ENCODE peak calls at places on chromosomes 3 and 15, in seven cellular contexts. Z is HCT116, B is GM12878, I is K562, W is SK-N-SH, G is H1, Y is HepG2. X is an unnamed sample.

GRCh38 chr3:39762537-39762936 is 46.9 kb upstream of the MYRIP start:
- DNase-seq in Z (no peak), B (no peak), I (no peak), W (no peak), G (no peak), Y (no peak), X (no peak)

GRCh38 chr3:143098032-143098764 is 21.4 kb upstream of the CHST2 start:
- DNase-seq in Z (no peak), B (no peak), I (no peak), W (no peak), G (no peak), Y (no peak), X (no peak)

GRCh38 chr3:37162501-37163245 is 11.7 kb downstream of the LRRFIP2 start:
- DNase-seq in Z (no peak), B (no peak), I (no peak), W (no peak), G (no peak), Y (no peak), X (no peak)

GRCh38 chr15:41411031-41411430 is 5.9 kb upstream of the RTF1 start:
- DNase-seq in Z (no peak), B (no peak), I (no peak), W (no peak), G (no peak), Y (no peak), X (no peak)

GRCh38 chr3:16477501-16477900 is 36.0 kb downstream of the RFTN1 start:
- DNase-seq in Z (no peak), B (no peak), I (no peak), W (no peak), G (no peak), Y (no peak), X (no peak)

GRCh38 chr3:167489571-167489970 is 15.7 kb upstream of the SERPINI2 start:
- DNase-seq in Z (no peak), B (no peak), I (no peak), W (no peak), G (no peak), Y (no peak), X (no peak)

GRCh38 chr3:170764017-170764416 is 106.0 kb downstream of the RPL22L1 start:
- DNase-seq in Z (no peak), B (no peak), I (no peak), W (no peak), G (no peak), Y (no peak), X (no peak)

GRCh38 chr3:20125912-20126311 is 60.1 kb downstream of the SGO1 start:
- DNase-seq in Z (no peak), B (peak), I (no peak), W (no peak), G (no peak), Y (no peak), X (no peak)

GRCh38 chr3:30554317-30554690 is 52.1 kb upstream of the TGFBR2 start:
- DNase-seq in Z (no peak), B (no peak), I (no peak), W (no peak), G (no peak), Y (no peak), X (no peak)

GRCh38 chr3:65963787-65964707 is 74.7 kb downstream of the MAGI1 start:
- DNase-seq in Z (peak), B (peak), I (no peak), W (no peak), G (no peak), Y (peak), X (no peak)

GRCh38 chr3:98812851-98813374 is 49.8 kb downstream of the ST3GAL6 start:
- DNase-seq in Z (no peak), B (no peak), I (no peak), W (peak), G (no peak), Y (peak), X (no peak)

GRCh38 chr15:68775671-68776476 is 44.8 kb downstream of the ANP32A start:
- DNase-seq in Z (no peak), B (no peak), I (no peak), W (no peak), G (no peak), Y (no peak), X (no peak)

GRCh38 chr15:85094685-85095084 is 113.0 kb downstream of the PDE8A start:
- DNase-seq in Z (no peak), B (no peak), I (no peak), W (no peak), G (no peak), Y (no peak), X (no peak)

GRCh38 chr3:127037423-127037841 is 54.5 kb downstream of the PLXNA1 start:
- DNase-seq in Z (no peak), B (no peak), I (no peak), W (no peak), G (no peak), Y (no peak), X (no peak)

GRCh38 chr3:51955893-51956770 is 951 bp downstream of the GPR62 start:
- DNase-seq in Z (no peak), B (no peak), I (no peak), W (peak), G (no peak), Y (no peak), X (no peak)

GRCh38 chr15:67796728-67797127 is 28.6 kb upstream of the SKOR1 start:
- DNase-seq in Z (no peak), B (no peak), I (no peak), W (no peak), G (no peak), Y (no peak), X (no peak)

GRCh38 chr15:57025264-57025939 is 107.0 kb downstream of the TCF12 start:
- DNase-seq in Z (no peak), B (no peak), I (no peak), W (no peak), G (no peak), Y (no peak), X (no peak)

DNA sequence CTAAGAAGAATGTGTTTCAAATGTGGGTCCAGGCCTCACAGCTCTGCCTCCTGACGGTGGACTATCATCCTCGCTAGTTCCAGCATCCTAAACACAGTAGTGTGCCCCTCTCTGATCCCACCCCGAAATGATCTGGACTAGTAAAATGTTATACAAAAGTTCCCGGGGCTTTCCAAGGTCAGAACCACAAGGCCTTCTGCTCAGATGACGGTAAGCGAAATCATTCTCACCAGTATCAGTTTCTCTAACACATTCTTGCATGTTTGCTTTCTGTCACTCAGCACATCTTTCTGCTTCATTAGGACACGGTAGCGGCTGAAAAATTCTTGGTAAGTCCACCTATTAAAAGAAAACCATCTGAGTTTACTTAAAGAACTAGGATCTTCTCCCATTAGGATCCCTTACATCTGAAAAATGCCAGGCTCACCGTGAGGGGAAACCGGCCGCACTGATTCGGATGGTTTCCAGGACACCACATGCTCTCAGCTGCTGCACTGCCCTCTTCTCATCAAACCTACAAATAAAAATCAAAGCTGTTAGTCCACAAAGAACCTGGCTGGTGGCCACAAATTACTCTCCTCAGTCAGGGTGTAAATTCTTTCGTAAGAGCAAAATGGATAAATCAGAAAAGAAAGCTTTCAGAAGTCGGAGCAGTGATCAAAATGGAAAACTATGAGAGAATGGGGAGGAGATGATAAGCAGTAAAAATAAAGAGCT is 83.9 kb upstream of the MYO5C start:
- DNase-seq in Z (no peak), B (peak), I (no peak), W (no peak), G (no peak), Y (no peak), X (no peak)
- TF ChIP-seq YY1 in Z (no peak), B (no peak), I (no peak), W (no peak), G (no peak), Y (no peak), X (no peak)

GRCh38 chr3:15060029-15060428 is 5.1 kb downstream of the MRPS25 start:
- DNase-seq in Z (no peak), B (no peak), I (no peak), W (no peak), G (no peak), Y (no peak), X (no peak)
- H3K4me3 ChIP-seq in Z (no peak), B (no peak), I (no peak), W (no peak), G (no peak), Y (no peak), X (no peak)

GRCh38 chr3:124780767-124781485 is 50.7 kb downstream of the UMPS start:
- DNase-seq in Z (no peak), B (no peak), I (no peak), W (peak), G (no peak), Y (no peak), X (peak)
- H3K9ac ChIP-seq in Z (no peak), B (no peak), I (no peak), W (no peak), G (no peak), Y (no peak), X (peak)

GRCh38 chr15:31459011-31459748 is 132.5 kb downstream of the KLF13 start:
- DNase-seq in Z (no peak), B (peak), I (no peak), W (no peak), G (no peak), Y (no peak), X (no peak)
- TF ChIP-seq YY1 in Z (no peak), B (peak), I (no peak), W (no peak), G (no peak), Y (no peak), X (no peak)

GRCh38 chr3:147361671-147362420 is 44.5 kb downstream of the ZIC4 start:
- DNase-seq in Z (peak), B (no peak), I (peak), W (peak), G (no peak), Y (peak), X (no peak)
- H3K4me3 ChIP-seq in Z (no peak), B (no peak), I (no peak), W (peak), G (no peak), Y (no peak), X (no peak)

DNA sequence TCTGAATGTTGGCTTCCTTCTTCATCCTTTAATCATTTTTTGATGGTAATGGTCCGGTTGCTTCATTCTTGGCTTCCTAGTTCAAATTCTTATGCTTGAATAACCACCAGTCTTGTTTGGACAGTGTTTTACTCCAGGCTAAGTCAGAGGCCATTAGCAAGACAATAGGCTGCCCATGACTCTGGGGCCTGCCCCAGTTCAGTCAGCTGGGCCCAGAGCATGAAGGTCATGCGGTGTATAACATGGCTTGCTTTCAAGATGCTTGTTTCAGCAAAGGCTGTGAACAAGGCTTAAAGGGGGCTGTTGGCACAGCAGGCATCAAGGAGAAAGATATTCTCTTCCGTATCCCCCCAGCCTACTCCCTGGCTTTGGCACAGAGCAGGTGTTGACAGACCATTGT is 13.7 kb downstream of the TM4SF18 start:
- DNase-seq in Z (no peak), B (no peak), I (no peak), W (no peak), G (no peak), Y (no peak), X (no peak)
- H3K9ac ChIP-seq in Z (no peak), B (no peak), I (no peak), W (no peak), G (no peak), Y (no peak), X (no peak)

DNA sequence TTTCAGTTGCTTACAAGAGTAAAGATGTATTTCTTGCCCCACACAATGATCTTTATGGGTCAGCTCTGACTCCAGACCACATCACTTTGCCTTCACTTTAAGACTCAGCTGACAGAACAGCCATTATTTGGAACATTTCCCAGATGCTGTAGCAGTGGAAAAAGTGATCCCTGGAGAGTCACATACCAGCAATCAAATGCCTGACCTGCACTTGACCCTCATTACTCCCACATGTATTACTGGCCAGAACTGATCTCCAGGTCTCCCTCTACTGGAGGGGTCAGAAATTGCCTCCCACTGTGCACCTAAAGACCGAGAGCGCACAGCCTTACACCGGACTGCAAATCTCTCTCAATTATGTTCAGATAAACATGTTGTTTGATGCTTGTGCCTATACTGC is 88.6 kb upstream of the ZNF385D start:
- DNase-seq in Z (no peak), B (no peak), I (peak), W (no peak), G (no peak), Y (no peak), X (no peak)
- TF ChIP-seq YY1 in Z (no peak), B (no peak), I (no peak), W (no peak), G (no peak), Y (no peak), X (no peak)

GRCh38 chr3:182790612-182791011 is 2.7 kb upstream of the ATP11B start:
- DNase-seq in Z (no peak), B (no peak), I (no peak), W (no peak), G (no peak), Y (no peak), X (no peak)

GRCh38 chr3:182785756-182786155 is 7.5 kb upstream of the ATP11B start:
- DNase-seq in Z (no peak), B (no peak), I (no peak), W (no peak), G (no peak), Y (no peak), X (no peak)

GRCh38 chr3:182787302-182788036 is 5.8 kb upstream of the ATP11B start:
- DNase-seq in Z (no peak), B (no peak), I (peak), W (no peak), G (no peak), Y (no peak), X (no peak)

GRCh38 chr3:182786564-182787196 is 6.6 kb upstream of the ATP11B start:
- DNase-seq in Z (no peak), B (no peak), I (no peak), W (no peak), G (no peak), Y (no peak), X (no peak)

GRCh38 chr3:182789371-182789770 is 3.9 kb upstream of the ATP11B start:
- DNase-seq in Z (no peak), B (no peak), I (no peak), W (no peak), G (no peak), Y (no peak), X (no peak)
- H3K4me3 ChIP-seq in Z (no peak), B (no peak), I (no peak), W (no peak), G (no peak), Y (no peak), X (no peak)

GRCh38 chr3:46369675-46370132 is 1.0 kb upstream of the CCR5 start:
- DNase-seq in Z (no peak), B (no peak), I (no peak), W (no peak), G (no peak), Y (no peak), X (no peak)

GRCh38 chr3:46372492-46373359 is 2.0 kb downstream of the CCR5 start:
- DNase-seq in Z (no peak), B (no peak), I (no peak), W (no peak), G (no peak), Y (no peak), X (no peak)

GRCh38 chr3:46368569-46368968 is 2.2 kb upstream of the CCR5 start:
- DNase-seq in Z (no peak), B (peak), I (no peak), W (peak), G (peak), Y (no peak), X (peak)

GRCh38 chr3:46371802-46372340 is 1.1 kb downstream of the CCR5 start:
- DNase-seq in Z (no peak), B (no peak), I (no peak), W (no peak), G (no peak), Y (no peak), X (no peak)

GRCh38 chr3:46370784-46371183 is at the start of gene CCR5:
- DNase-seq in Z (no peak), B (no peak), I (no peak), W (no peak), G (no peak), Y (no peak), X (no peak)
- H3K9ac ChIP-seq in Z (no peak), B (no peak), I (no peak), W (no peak), G (no peak), Y (no peak), X (no peak)

X was measured in NT2/D1.